ENCODE peak calls at places on chromosome 20, in five cellular contexts. One of them, this sample, is unnamed.

GRCh38 chr20:52305843-52306242 is 114.3 kb upstream of the ZFP64 start:
- DNase-seq in AG08395: no peak
- DNase-seq in C1 segment of cervical spinal cord: no peak
- DNase-seq in stimulated activated CD4-positive, alpha-beta T cell treated with anti-CD3 and anti-CD28 coated beads, Interleukin-15, amount 100 ng/mL, for 24 hours: peak
- DNase-seq in lower lobe of right lung: no peak
- DNase-seq in this sample: no peak

GRCh38 chr20:24478584-24478983 is 9.2 kb downstream of the SYNDIG1 start:
- DNase-seq in C1 segment of cervical spinal cord: no peak
- DNase-seq in AG08395: no peak
- DNase-seq in lower lobe of right lung: no peak
- DNase-seq in stimulated activated CD4-positive, alpha-beta T cell treated with anti-CD3 and anti-CD28 coated beads, Interleukin-15, amount 100 ng/mL, for 24 hours: no peak
- DNase-seq in this sample: no peak

GRCh38 chr20:43434565-43434964 is 23.1 kb upstream of the SRSF6 start:
- DNase-seq in stimulated activated CD4-positive, alpha-beta T cell treated with anti-CD3 and anti-CD28 coated beads, Interleukin-15, amount 100 ng/mL, for 24 hours: no peak
- DNase-seq in lower lobe of right lung: no peak
- DNase-seq in C1 segment of cervical spinal cord: no peak
- DNase-seq in AG08395: no peak
- DNase-seq in this sample: no peak

GRCh38 chr20:43188234-43188653 is 1.5 kb downstream of the PTPRT start:
- DNase-seq in stimulated activated CD4-positive, alpha-beta T cell treated with anti-CD3 and anti-CD28 coated beads, Interleukin-15, amount 100 ng/mL, for 24 hours: no peak
- DNase-seq in AG08395: no peak
- DNase-seq in C1 segment of cervical spinal cord: no peak
- DNase-seq in lower lobe of right lung: no peak
- DNase-seq in this sample: no peak

GRCh38 chr20:20461526-20461925 is 93.6 kb downstream of the INSM1 start:
- DNase-seq in C1 segment of cervical spinal cord: no peak
- DNase-seq in lower lobe of right lung: no peak
- DNase-seq in stimulated activated CD4-positive, alpha-beta T cell treated with anti-CD3 and anti-CD28 coated beads, Interleukin-15, amount 100 ng/mL, for 24 hours: no peak
- DNase-seq in AG08395: no peak
- DNase-seq in this sample: no peak

GRCh38 chr20:49993301-49993751 is 10.5 kb downstream of the SNAI1 start:
- DNase-seq in stimulated activated CD4-positive, alpha-beta T cell treated with anti-CD3 and anti-CD28 coated beads, Interleukin-15, amount 100 ng/mL, for 24 hours: no peak
- DNase-seq in C1 segment of cervical spinal cord: no peak
- DNase-seq in lower lobe of right lung: no peak
- DNase-seq in AG08395: no peak
- DNase-seq in this sample: no peak

GRCh38 chr20:11432407-11432806 is 485.3 kb upstream of the BTBD3 start:
- DNase-seq in C1 segment of cervical spinal cord: no peak
- DNase-seq in lower lobe of right lung: no peak
- DNase-seq in stimulated activated CD4-positive, alpha-beta T cell treated with anti-CD3 and anti-CD28 coated beads, Interleukin-15, amount 100 ng/mL, for 24 hours: no peak
- DNase-seq in AG08395: no peak
- DNase-seq in this sample: no peak

GRCh38 chr20:36754656-36755222 is 8.8 kb upstream of the NDRG3 start:
- DNase-seq in lower lobe of right lung: no peak
- DNase-seq in C1 segment of cervical spinal cord: peak
- DNase-seq in stimulated activated CD4-positive, alpha-beta T cell treated with anti-CD3 and anti-CD28 coated beads, Interleukin-15, amount 100 ng/mL, for 24 hours: peak
- DNase-seq in AG08395: peak
- DNase-seq in this sample: no peak